ENCODE peak calls at places on chromosomes 3 and 15, in four cellular contexts. One of them, this sample, is unnamed.

GRCh38 chr3:182710557-182711157 is 82.6 kb upstream of the ATP11B start:
- DNase-seq in RKO: peak; percentile 50
- DNase-seq in stimulated activated naive B cell treated with anti-CD40 and anti-IgM and Interleukin-4, amounts not matched to agents 10 μg/mL and 1 μg/mL and 100 μg/mL, for 72 hours: no peak
- DNase-seq in thoracic aorta: no peak
- DNase-seq in this sample: peak; percentile 48

GRCh38 chr3:128598884-128599664 is 51.5 kb downstream of the RPN1 start:
- DNase-seq in RKO: no peak
- DNase-seq in stimulated activated naive B cell treated with anti-CD40 and anti-IgM and Interleukin-4, amounts not matched to agents 10 μg/mL and 1 μg/mL and 100 μg/mL, for 72 hours: no peak
- DNase-seq in thoracic aorta: no peak
- DNase-seq in this sample: no peak

GRCh38 chr3:141070229-141070628 is 19.1 kb downstream of the SPSB4 start:
- DNase-seq in RKO: no peak
- DNase-seq in stimulated activated naive B cell treated with anti-CD40 and anti-IgM and Interleukin-4, amounts not matched to agents 10 μg/mL and 1 μg/mL and 100 μg/mL, for 72 hours: no peak
- DNase-seq in thoracic aorta: no peak
- DNase-seq in this sample: no peak

GRCh38 chr15:29278436-29279099 is 8.9 kb upstream of the NSMCE3 start:
- DNase-seq in RKO: peak; percentile 66
- DNase-seq in stimulated activated naive B cell treated with anti-CD40 and anti-IgM and Interleukin-4, amounts not matched to agents 10 μg/mL and 1 μg/mL and 100 μg/mL, for 72 hours: no peak
- DNase-seq in thoracic aorta: no peak
- DNase-seq in this sample: no peak

GRCh38 chr3:191290311-191291025 is 38.7 kb upstream of the CCDC50 start:
- DNase-seq in RKO: no peak
- DNase-seq in stimulated activated naive B cell treated with anti-CD40 and anti-IgM and Interleukin-4, amounts not matched to agents 10 μg/mL and 1 μg/mL and 100 μg/mL, for 72 hours: no peak
- DNase-seq in thoracic aorta: no peak
- DNase-seq in this sample: no peak

GRCh38 chr3:161117646-161118045 is 12.5 kb upstream of the B3GALNT1 start:
- DNase-seq in RKO: no peak
- DNase-seq in stimulated activated naive B cell treated with anti-CD40 and anti-IgM and Interleukin-4, amounts not matched to agents 10 μg/mL and 1 μg/mL and 100 μg/mL, for 72 hours: no peak
- DNase-seq in thoracic aorta: no peak
- DNase-seq in this sample: no peak

GRCh38 chr15:31801152-31801551 is 229.2 kb upstream of the CHRNA7 start:
- DNase-seq in RKO: no peak
- DNase-seq in stimulated activated naive B cell treated with anti-CD40 and anti-IgM and Interleukin-4, amounts not matched to agents 10 μg/mL and 1 μg/mL and 100 μg/mL, for 72 hours: no peak
- DNase-seq in thoracic aorta: no peak
- DNase-seq in this sample: no peak

GRCh38 chr15:35657679-35658201 is 111.8 kb upstream of the DPH6 start:
- DNase-seq in RKO: no peak
- DNase-seq in stimulated activated naive B cell treated with anti-CD40 and anti-IgM and Interleukin-4, amounts not matched to agents 10 μg/mL and 1 μg/mL and 100 μg/mL, for 72 hours: no peak
- DNase-seq in thoracic aorta: no peak
- DNase-seq in this sample: no peak

GRCh38 chr3:121976727-121977126 is 45.3 kb downstream of the ILDR1 start:
- DNase-seq in RKO: no peak
- DNase-seq in stimulated activated naive B cell treated with anti-CD40 and anti-IgM and Interleukin-4, amounts not matched to agents 10 μg/mL and 1 μg/mL and 100 μg/mL, for 72 hours: no peak
- DNase-seq in thoracic aorta: no peak
- DNase-seq in this sample: no peak

GRCh38 chr3:14861451-14862302 is 42.9 kb downstream of the FGD5 start:
- DNase-seq in RKO: no peak
- DNase-seq in stimulated activated naive B cell treated with anti-CD40 and anti-IgM and Interleukin-4, amounts not matched to agents 10 μg/mL and 1 μg/mL and 100 μg/mL, for 72 hours: no peak
- DNase-seq in thoracic aorta: no peak
- DNase-seq in this sample: no peak

GRCh38 chr3:28867836-28868235 is 413.0 kb upstream of the RBMS3 start:
- DNase-seq in RKO: no peak
- DNase-seq in stimulated activated naive B cell treated with anti-CD40 and anti-IgM and Interleukin-4, amounts not matched to agents 10 μg/mL and 1 μg/mL and 100 μg/mL, for 72 hours: no peak
- DNase-seq in thoracic aorta: no peak
- DNase-seq in this sample: no peak

GRCh38 chr3:59248976-59249375 is 199.2 kb upstream of the CFAP20DC start:
- DNase-seq in RKO: no peak
- DNase-seq in stimulated activated naive B cell treated with anti-CD40 and anti-IgM and Interleukin-4, amounts not matched to agents 10 μg/mL and 1 μg/mL and 100 μg/mL, for 72 hours: no peak
- DNase-seq in thoracic aorta: no peak
- DNase-seq in this sample: no peak

GRCh38 chr15:70347766-70348558 is 250.2 kb upstream of the TLE3 start:
- DNase-seq in RKO: no peak
- DNase-seq in stimulated activated naive B cell treated with anti-CD40 and anti-IgM and Interleukin-4, amounts not matched to agents 10 μg/mL and 1 μg/mL and 100 μg/mL, for 72 hours: no peak
- DNase-seq in thoracic aorta: no peak
- DNase-seq in this sample: no peak

GRCh38 chr15:67937153-67937761 is 97.4 kb upstream of the RNU6-1 start:
- DNase-seq in RKO: no peak
- DNase-seq in stimulated activated naive B cell treated with anti-CD40 and anti-IgM and Interleukin-4, amounts not matched to agents 10 μg/mL and 1 μg/mL and 100 μg/mL, for 72 hours: no peak
- DNase-seq in thoracic aorta: no peak
- DNase-seq in this sample: no peak

GRCh38 chr3:45100998-45101407 is 45.2 kb downstream of the CDCP1 start:
- DNase-seq in RKO: no peak
- DNase-seq in stimulated activated naive B cell treated with anti-CD40 and anti-IgM and Interleukin-4, amounts not matched to agents 10 μg/mL and 1 μg/mL and 100 μg/mL, for 72 hours: no peak
- DNase-seq in thoracic aorta: no peak
- DNase-seq in this sample: no peak

GRCh38 chr3:16841354-16841753 is 43.4 kb upstream of the PLCL2 start:
- DNase-seq in RKO: no peak
- DNase-seq in stimulated activated naive B cell treated with anti-CD40 and anti-IgM and Interleukin-4, amounts not matched to agents 10 μg/mL and 1 μg/mL and 100 μg/mL, for 72 hours: no peak
- DNase-seq in thoracic aorta: no peak
- DNase-seq in this sample: no peak

GRCh38 chr3:20097015-20097414 is 56.8 kb downstream of the KAT2B start:
- DNase-seq in RKO: no peak
- DNase-seq in stimulated activated naive B cell treated with anti-CD40 and anti-IgM and Interleukin-4, amounts not matched to agents 10 μg/mL and 1 μg/mL and 100 μg/mL, for 72 hours: no peak
- DNase-seq in thoracic aorta: no peak
- DNase-seq in this sample: no peak

GRCh38 chr3:53696401-53697172 is 149.6 kb downstream of the CHDH start:
- DNase-seq in RKO: no peak
- DNase-seq in stimulated activated naive B cell treated with anti-CD40 and anti-IgM and Interleukin-4, amounts not matched to agents 10 μg/mL and 1 μg/mL and 100 μg/mL, for 72 hours: no peak
- DNase-seq in thoracic aorta: no peak
- DNase-seq in this sample: no peak

GRCh38 chr3:14566812-14567211 is 26.7 kb upstream of the GRIP2 start:
- DNase-seq in RKO: no peak
- DNase-seq in stimulated activated naive B cell treated with anti-CD40 and anti-IgM and Interleukin-4, amounts not matched to agents 10 μg/mL and 1 μg/mL and 100 μg/mL, for 72 hours: no peak
- DNase-seq in thoracic aorta: no peak
- DNase-seq in this sample: no peak

GRCh38 chr3:49802719-49803463 is at the start of gene INKA1:
- DNase-seq in RKO: peak; percentile 88
- DNase-seq in stimulated activated naive B cell treated with anti-CD40 and anti-IgM and Interleukin-4, amounts not matched to agents 10 μg/mL and 1 μg/mL and 100 μg/mL, for 72 hours: peak; percentile 78
- DNase-seq in thoracic aorta: peak; percentile 51
- DNase-seq in this sample: peak; percentile 93

GRCh38 chr3:127065138-127065427 is 82.2 kb downstream of the PLXNA1 start:
- DNase-seq in RKO: no peak
- DNase-seq in stimulated activated naive B cell treated with anti-CD40 and anti-IgM and Interleukin-4, amounts not matched to agents 10 μg/mL and 1 μg/mL and 100 μg/mL, for 72 hours: no peak
- DNase-seq in thoracic aorta: no peak
- DNase-seq in this sample: no peak

GRCh38 chr3:46019707-46020106 is 7.6 kb downstream of the XCR1 start:
- DNase-seq in RKO: no peak
- DNase-seq in stimulated activated naive B cell treated with anti-CD40 and anti-IgM and Interleukin-4, amounts not matched to agents 10 μg/mL and 1 μg/mL and 100 μg/mL, for 72 hours: no peak
- DNase-seq in thoracic aorta: no peak
- DNase-seq in this sample: no peak

GRCh38 chr15:74725241-74725774 is at the start of gene CYP1A1:
- DNase-seq in RKO: no peak
- DNase-seq in stimulated activated naive B cell treated with anti-CD40 and anti-IgM and Interleukin-4, amounts not matched to agents 10 μg/mL and 1 μg/mL and 100 μg/mL, for 72 hours: peak; percentile 10
- DNase-seq in thoracic aorta: no peak
- DNase-seq in this sample: no peak

GRCh38 chr15:96703794-96704550 is 373.5 kb downstream of the NR2F2 start:
- DNase-seq in RKO: no peak
- DNase-seq in stimulated activated naive B cell treated with anti-CD40 and anti-IgM and Interleukin-4, amounts not matched to agents 10 μg/mL and 1 μg/mL and 100 μg/mL, for 72 hours: no peak
- DNase-seq in thoracic aorta: no peak
- DNase-seq in this sample: no peak

GRCh38 chr3:153246805-153247204 is 84.8 kb downstream of the RAP2B start:
- DNase-seq in RKO: no peak
- DNase-seq in stimulated activated naive B cell treated with anti-CD40 and anti-IgM and Interleukin-4, amounts not matched to agents 10 μg/mL and 1 μg/mL and 100 μg/mL, for 72 hours: no peak
- DNase-seq in thoracic aorta: no peak
- DNase-seq in this sample: no peak

GRCh38 chr3:120093119-120093922 is 926 bp downstream of the GSK3B start:
- DNase-seq in RKO: peak; percentile 89
- DNase-seq in stimulated activated naive B cell treated with anti-CD40 and anti-IgM and Interleukin-4, amounts not matched to agents 10 μg/mL and 1 μg/mL and 100 μg/mL, for 72 hours: no peak
- DNase-seq in thoracic aorta: peak; percentile 34
- DNase-seq in this sample: no peak

GRCh38 chr15:31077181-31077580 is 24.3 kb downstream of the TRPM1 start:
- DNase-seq in RKO: no peak
- DNase-seq in stimulated activated naive B cell treated with anti-CD40 and anti-IgM and Interleukin-4, amounts not matched to agents 10 μg/mL and 1 μg/mL and 100 μg/mL, for 72 hours: no peak
- DNase-seq in thoracic aorta: no peak
- DNase-seq in this sample: no peak

GRCh38 chr15:33400941-33401340 is 90.2 kb downstream of the RYR3 start:
- DNase-seq in RKO: no peak
- DNase-seq in stimulated activated naive B cell treated with anti-CD40 and anti-IgM and Interleukin-4, amounts not matched to agents 10 μg/mL and 1 μg/mL and 100 μg/mL, for 72 hours: no peak
- DNase-seq in thoracic aorta: no peak
- DNase-seq in this sample: no peak

GRCh38 chr15:79358069-79358468 is 47.2 kb downstream of the TMED3 start:
- DNase-seq in RKO: no peak
- DNase-seq in stimulated activated naive B cell treated with anti-CD40 and anti-IgM and Interleukin-4, amounts not matched to agents 10 μg/mL and 1 μg/mL and 100 μg/mL, for 72 hours: no peak
- DNase-seq in thoracic aorta: no peak
- DNase-seq in this sample: no peak

GRCh38 chr3:40876019-40876418 is 323.3 kb upstream of the CTNNB1 start:
- DNase-seq in RKO: no peak
- DNase-seq in stimulated activated naive B cell treated with anti-CD40 and anti-IgM and Interleukin-4, amounts not matched to agents 10 μg/mL and 1 μg/mL and 100 μg/mL, for 72 hours: no peak
- DNase-seq in thoracic aorta: no peak
- DNase-seq in this sample: no peak

GRCh38 chr3:85360742-85361387 is 402.1 kb downstream of the CADM2 start:
- DNase-seq in RKO: peak; percentile 84
- DNase-seq in stimulated activated naive B cell treated with anti-CD40 and anti-IgM and Interleukin-4, amounts not matched to agents 10 μg/mL and 1 μg/mL and 100 μg/mL, for 72 hours: no peak
- DNase-seq in thoracic aorta: no peak
- DNase-seq in this sample: peak; percentile 12

GRCh38 chr3:39361252-39361927 is 21.8 kb upstream of the SLC25A38 start:
- DNase-seq in RKO: no peak
- DNase-seq in stimulated activated naive B cell treated with anti-CD40 and anti-IgM and Interleukin-4, amounts not matched to agents 10 μg/mL and 1 μg/mL and 100 μg/mL, for 72 hours: no peak
- DNase-seq in thoracic aorta: no peak
- DNase-seq in this sample: no peak